ENCODE peak calls at places on chromosomes 2 and 18, in six cellular contexts. I is colonic mucosa, A is tibial artery, N is ovary, B is neuronal stem cell, L is lower lobe of right lung. J is an unnamed sample. For H3K4me1, the result is how much of the 10 kb centered on the place peaks cover.

GRCh38 chr2:176171331-176172006 is 14.4 kb downstream of the HOXD3 start:
- DNase-seq in A (no peak), L (no peak), N (peak), I (no peak), B (no peak), J (no peak)

GRCh38 chr18:61475931-61476330 is 142.7 kb downstream of the CDH20 start:
- DNase-seq in A (no peak), L (no peak), N (no peak), I (no peak), B (no peak), J (no peak)

GRCh38 chr2:11344956-11345671 is 678 bp upstream of the ROCK2 start:
- DNase-seq in I (peak), B (peak), A (peak), N (peak), L (peak), J (peak)

GRCh38 chr2:12176621-12177020 is 430.2 kb downstream of the LPIN1 start:
- DNase-seq in A (no peak), N (no peak), B (no peak), I (no peak), L (no peak), J (no peak)

GRCh38 chr2:14420851-14421250 is 211.7 kb upstream of the LRATD1 start:
- DNase-seq in N (no peak), A (no peak), L (no peak), B (no peak), I (no peak), J (no peak)

GRCh38 chr2:191748050-191748449 is 70.1 kb downstream of the NABP1 start:
- DNase-seq in B (no peak), I (no peak), N (no peak), L (no peak), A (no peak), J (no peak)

GRCh38 chr18:43805646-43806194 is 528.4 kb upstream of the SYT4 start:
- DNase-seq in B (no peak), A (no peak), N (no peak), I (peak), L (peak), J (no peak)

GRCh38 chr2:61793389-61793836 is 60.4 kb downstream of the FAM161A start:
- DNase-seq in I (peak), A (peak), B (peak), N (peak), L (peak), J (peak)

GRCh38 chr18:12839526-12840196 is 44.4 kb downstream of the PTPN2 start:
- DNase-seq in N (no peak), B (no peak), I (no peak), A (no peak), L (no peak), J (no peak)

GRCh38 chr2:32479224-32479623 is 122.4 kb downstream of the BIRC6 start:
- DNase-seq in B (no peak), N (no peak), I (no peak), A (no peak), L (no peak), J (no peak)

GRCh38 chr2:37843554-37843953 is 81.5 kb upstream of the RMDN2 start:
- DNase-seq in N (no peak), A (no peak), I (no peak), B (no peak), L (no peak), J (no peak)

GRCh38 chr2:72973566-72974435 is 56.5 kb downstream of the EMX1 start:
- DNase-seq in I (peak), B (peak), L (no peak), A (no peak), N (no peak), J (no peak)

GRCh38 chr2:134980639-134981038 is 62.0 kb downstream of the CCNT2 start:
- DNase-seq in B (no peak), A (no peak), L (no peak), I (no peak), N (no peak), J (no peak)

GRCh38 chr18:55435592-55435991 is 152.4 kb downstream of the TCF4 start:
- DNase-seq in I (no peak), L (no peak), B (no peak), N (no peak), A (no peak), J (no peak)

GRCh38 chr18:32847719-32848118 is 74.9 kb upstream of the KLHL14 start:
- DNase-seq in L (no peak), N (no peak), A (no peak), B (peak), I (no peak), J (no peak)

DNA sequence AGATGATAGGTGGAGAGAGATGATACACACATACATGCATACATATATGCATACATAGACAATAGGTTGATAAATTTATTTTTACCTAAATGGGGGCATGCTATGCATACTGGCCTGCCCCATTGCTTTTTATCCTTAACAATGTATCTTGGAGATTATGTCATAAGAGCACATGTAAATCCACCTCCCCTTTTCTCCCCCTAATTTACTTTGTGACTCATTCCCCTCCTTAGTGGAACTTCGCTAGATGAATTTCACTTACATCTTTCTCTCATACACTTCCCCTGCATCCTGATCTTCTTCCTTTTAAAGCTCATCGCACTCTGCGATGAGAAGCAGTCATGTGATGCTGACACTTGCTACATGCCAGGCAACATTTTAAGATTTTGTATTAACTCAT is 223.6 kb downstream of the C1D start:
- DNase-seq in N (no peak), B (no peak), A (no peak), I (no peak), L (no peak), J (no peak)
- H3K4me1 ChIP-seq in N (under half), B (under half), A (under half), I (under half), L (under half), J (under half)

DNA sequence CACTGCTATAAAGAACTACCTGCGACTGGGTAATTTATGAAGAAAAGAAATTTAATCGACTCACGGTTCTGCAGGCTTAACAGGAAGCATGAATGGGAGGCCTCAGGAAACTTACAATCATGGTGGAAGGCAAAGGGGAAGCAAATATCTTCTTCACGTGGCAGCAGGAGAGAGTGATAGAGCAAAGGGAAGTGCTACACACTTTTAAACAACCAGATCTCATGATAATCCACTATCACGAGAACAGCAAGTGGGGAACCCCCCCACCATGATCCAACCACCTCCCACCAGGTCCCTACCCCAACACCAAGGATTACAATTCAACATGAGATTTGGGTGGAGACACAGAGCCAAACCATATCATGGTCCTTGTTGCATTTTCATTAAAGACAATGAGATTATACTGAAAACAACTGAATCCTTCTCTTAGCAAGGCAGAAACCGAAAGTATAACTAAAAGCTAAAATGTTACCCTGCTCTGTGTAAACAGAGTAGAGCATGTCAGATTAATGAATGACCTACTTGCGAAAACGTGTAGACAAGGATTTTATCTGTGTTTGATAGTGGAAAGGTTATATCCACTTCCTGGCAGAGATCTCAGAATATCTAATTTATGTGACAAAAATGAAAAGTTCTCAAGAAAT is 60.1 kb upstream of the RBBP8 start:
- DNase-seq in L (no peak), A (no peak), I (no peak), B (no peak), N (no peak), J (no peak)
- H3K4me1 ChIP-seq in L (under half), A (under half), I (under half), B (under half), N (under half), J (under half)

GRCh38 chr2:181684454-181685149 is 4.3 kb upstream of the NEUROD1 start:
- DNase-seq in L (no peak), A (no peak), N (no peak), B (no peak), I (no peak), J (no peak)

GRCh38 chr2:181683518-181684453 is 3.5 kb upstream of the NEUROD1 start:
- DNase-seq in L (no peak), N (no peak), A (no peak), B (peak), I (no peak), J (no peak)

GRCh38 chr2:181682795-181683517 is 2.6 kb upstream of the NEUROD1 start:
- DNase-seq in N (no peak), I (no peak), B (no peak), A (no peak), L (no peak), J (no peak)

GRCh38 chr2:181685150-181685688 is 4.9 kb upstream of the NEUROD1 start:
- DNase-seq in A (no peak), L (no peak), I (no peak), B (no peak), N (no peak), J (no peak)

GRCh38 chr2:181686566-181687185 is 6.4 kb upstream of the NEUROD1 start:
- DNase-seq in A (no peak), N (no peak), L (no peak), B (no peak), I (no peak), J (no peak)
- H3K4me1 ChIP-seq in A (under half), N (under half), L (under half), B (under half), I (under half), J (under half)

GRCh38 chr2:85604568-85605339 is 2.3 kb upstream of the TMEM150A start:
- DNase-seq in A (no peak), N (no peak), B (no peak), L (no peak), I (no peak), J (no peak)
- H3K4me1 ChIP-seq in A (half or more), N (under half), B (under half), L (half or more), I (under half), J (under half)

DNA sequence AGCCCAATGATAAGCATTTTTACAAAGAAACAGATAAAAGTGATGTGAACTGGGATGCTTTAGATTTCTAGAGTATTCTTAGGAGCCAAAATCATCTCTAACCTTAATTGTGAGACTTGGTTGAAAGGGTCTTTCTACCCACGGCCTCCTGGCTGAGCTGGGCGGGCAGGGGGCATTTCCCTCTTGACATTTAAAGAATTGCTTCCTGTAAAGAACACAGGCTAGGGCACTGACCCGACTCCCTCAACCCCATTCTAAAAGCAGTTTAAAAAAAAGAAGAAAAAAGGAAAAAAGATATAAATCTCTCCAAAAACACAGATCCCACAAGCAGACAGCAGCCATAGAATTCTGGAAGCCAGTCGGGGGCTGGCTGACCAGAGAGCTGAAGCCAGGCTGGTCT is 188.7 kb downstream of the HDAC4 start:
- DNase-seq in N (no peak), I (no peak), A (no peak), B (no peak), L (no peak), J (no peak)
- H3K4me1 ChIP-seq in N (under half), I (under half), A (under half), B (under half), L (under half), J (under half)

GRCh38 chr2:159714586-159714930 is 2.3 kb downstream of the MARCHF7 start:
- DNase-seq in N (no peak), I (no peak), B (no peak), L (no peak), A (no peak), J (no peak)
- H3K4me1 ChIP-seq in N (under half), I (under half), B (under half), L (half or more), A (half or more), J (under half)

GRCh38 chr2:64085936-64086335 is 58.3 kb downstream of the PELI1 start:
- DNase-seq in N (no peak), I (no peak), B (no peak), L (no peak), A (no peak), J (no peak)

GRCh38 chr2:64081046-64081445 is 61.8 kb upstream of the VPS54 start:
- DNase-seq in L (no peak), A (no peak), B (no peak), I (no peak), N (no peak), J (no peak)

GRCh38 chr2:64090264-64090663 is 54.0 kb downstream of the PELI1 start:
- DNase-seq in N (no peak), B (no peak), I (no peak), A (no peak), L (no peak), J (no peak)

GRCh38 chr2:64092502-64092901 is 51.7 kb downstream of the PELI1 start:
- DNase-seq in B (no peak), A (no peak), L (no peak), I (no peak), N (no peak), J (no peak)

DNA sequence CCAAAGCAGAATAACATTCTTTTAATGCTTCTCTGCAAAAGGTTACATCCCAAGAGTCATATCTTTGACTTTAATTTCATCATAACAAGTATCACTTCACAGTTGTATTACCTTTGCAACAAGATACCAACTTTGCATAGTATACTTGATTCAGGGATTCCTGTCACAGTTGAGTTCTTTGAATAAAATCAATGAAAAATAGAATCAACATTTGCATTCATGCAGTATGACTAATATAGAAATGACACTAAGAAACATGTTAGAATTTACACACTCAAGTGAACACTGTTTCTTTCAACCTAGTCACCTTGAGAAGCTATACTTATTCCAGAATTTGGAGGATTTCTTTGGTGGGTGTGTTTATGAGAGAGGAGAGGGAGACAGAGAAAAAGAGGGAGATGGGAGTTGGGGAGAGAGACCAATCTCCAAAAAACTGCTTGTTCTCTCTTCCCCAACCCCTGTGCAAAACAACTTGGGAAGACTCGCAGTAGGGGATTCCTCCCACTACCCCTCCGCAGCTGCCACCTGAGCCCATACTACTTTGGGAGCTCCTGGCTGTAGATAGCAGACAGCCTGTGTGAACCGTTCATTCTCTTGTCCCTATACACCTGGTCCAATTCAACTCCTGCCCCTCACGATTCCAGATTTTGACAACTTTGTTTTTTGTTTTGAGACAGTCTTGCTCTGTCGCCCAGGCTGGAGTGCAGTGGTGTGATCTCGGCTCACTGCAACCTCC is 57.7 kb downstream of the PELI1 start:
- DNase-seq in A (no peak), L (no peak), B (no peak), I (no peak), N (no peak), J (no peak)
- H3K4me1 ChIP-seq in A (under half), L (under half), B (under half), I (under half), N (under half), J (under half)

DNA sequence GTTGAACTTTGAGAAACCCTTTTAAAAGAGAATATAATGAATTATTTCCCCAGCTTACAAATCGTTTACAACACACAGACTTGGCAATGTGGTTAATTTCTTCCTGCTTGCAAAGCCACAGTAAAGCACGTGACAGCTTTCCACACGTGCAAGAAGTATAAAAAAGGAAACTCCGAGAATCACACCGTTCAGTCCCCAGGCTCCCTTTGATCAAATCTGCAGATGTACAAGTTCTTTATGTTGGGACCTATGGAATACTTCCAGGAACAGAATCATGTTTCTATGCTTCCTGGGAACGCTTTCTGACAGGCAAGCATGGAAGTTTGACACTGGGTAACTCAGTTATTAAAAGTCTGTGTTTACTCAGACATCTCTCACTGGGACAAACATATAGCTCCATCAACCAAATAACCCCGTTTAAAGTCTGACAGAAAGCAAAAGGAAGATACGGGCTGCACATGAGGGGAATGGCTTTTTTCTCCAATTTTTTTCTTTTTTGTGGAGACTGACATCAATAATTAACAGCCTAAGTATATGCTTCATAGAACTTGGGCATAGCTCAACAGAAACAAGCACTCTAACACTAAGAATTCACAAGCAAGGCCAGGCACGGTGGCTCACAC is 134.8 kb downstream of the EIPR1 start:
- DNase-seq in I (no peak), A (no peak), B (no peak), N (no peak), L (no peak), J (no peak)
- H3K4me1 ChIP-seq in I (under half), A (under half), B (under half), N (under half), L (under half), J (under half)

DNA sequence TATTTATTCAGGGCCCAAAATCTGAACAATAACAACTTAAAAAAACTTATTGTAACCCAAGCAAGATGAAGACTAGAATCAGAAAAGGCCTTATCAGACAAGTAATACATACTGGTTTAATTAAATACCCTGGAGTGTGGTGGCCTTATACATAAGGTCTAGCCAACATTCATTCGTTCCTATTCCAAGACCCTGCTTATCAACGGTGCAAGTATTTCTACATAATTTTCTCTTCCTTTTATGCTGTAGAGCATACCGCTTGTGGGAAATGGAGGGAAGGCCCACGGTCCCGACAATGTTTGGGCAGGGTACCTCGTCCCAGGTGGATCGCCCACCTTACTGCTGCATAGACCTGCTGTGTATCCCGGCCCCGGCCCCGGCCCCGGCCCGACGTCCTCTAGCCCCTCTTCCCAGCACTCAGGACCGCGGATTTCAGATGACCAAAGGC is 708 bp downstream of the ZNF24 start:
- DNase-seq in L (no peak), A (no peak), N (no peak), I (no peak), B (no peak), J (no peak)
- H3K4me1 ChIP-seq in L (half or more), A (under half), N (under half), I (under half), B (under half), J (under half)